ENCODE peak calls at places on chromosomes 12 and 14, in seven cellular contexts. C, A, P, F, W, J and G are unnamed samples.

GRCh38 chr12:11823043-11823442 is 173.6 kb downstream of the ETV6 start:
- DNase-seq in C (no peak), P (no peak), W (no peak), F (no peak), A (peak), J (no peak), G (no peak)

GRCh38 chr14:57970594-57970993 is 104.7 kb upstream of the SLC35F4 start:
- DNase-seq in J (no peak), C (no peak), A (no peak), W (no peak), P (no peak), F (no peak), G (no peak)

GRCh38 chr14:60565211-60565610 is 56.3 kb downstream of the SIX6 start:
- DNase-seq in C (no peak), A (peak), F (no peak), J (no peak), W (no peak), P (no peak), G (no peak)

GRCh38 chr14:80215756-80216581 is 4.7 kb upstream of the DIO2 start:
- DNase-seq in A (peak), F (no peak), C (no peak), P (peak), W (peak), J (no peak), G (peak)

GRCh38 chr12:4307593-4308333 is 13.2 kb upstream of the TIGAR start:
- DNase-seq in A (peak), C (no peak), J (no peak), W (peak), F (peak), P (peak), G (peak)

GRCh38 chr14:101289911-101290310 is 271.4 kb upstream of the DIO3 start:
- DNase-seq in J (no peak), C (no peak), F (no peak), P (no peak), W (no peak), A (no peak), G (no peak)

GRCh38 chr14:24052656-24053547 is 1.1 kb downstream of the CARMIL3 start:
- DNase-seq in C (peak), F (no peak), J (no peak), P (peak), W (no peak), A (no peak), G (no peak)

GRCh38 chr12:79848321-79848720 is 86.6 kb downstream of the PPP1R12A start:
- DNase-seq in C (no peak), A (no peak), P (no peak), W (no peak), J (no peak), F (no peak), G (no peak)

GRCh38 chr12:114152890-114153289 is 186.8 kb upstream of the RBM19 start:
- DNase-seq in F (no peak), C (no peak), P (no peak), A (peak), W (no peak), J (no peak), G (no peak)

GRCh38 chr14:64209428-64210165 is 84.6 kb downstream of the ESR2 start:
- DNase-seq in J (no peak), P (peak), C (no peak), W (peak), F (peak), A (peak), G (peak)

GRCh38 chr14:37122919-37123639 is 49.3 kb downstream of the SLC25A21 start:
- DNase-seq in W (no peak), A (peak), J (no peak), F (no peak), P (no peak), C (no peak), G (no peak)

GRCh38 chr12:106918746-106919145 is 37.0 kb upstream of the TMEM263 start:
- DNase-seq in P (no peak), W (no peak), C (no peak), F (no peak), A (no peak), J (no peak), G (no peak)

GRCh38 chr12:21773263-21773741 is 1.2 kb downstream of the KCNJ8 start:
- DNase-seq in P (peak), A (peak), W (peak), C (no peak), F (peak), J (no peak), G (peak)

GRCh38 chr12:93139028-93139665 is 210.1 kb upstream of the EEA1 start:
- DNase-seq in J (no peak), C (no peak), W (no peak), P (no peak), F (no peak), A (no peak), G (no peak)

GRCh38 chr12:102059343-102059742 is 2.4 kb downstream of the WASHC3 start:
- DNase-seq in A (no peak), P (no peak), W (no peak), F (no peak), C (no peak), J (no peak), G (no peak)

GRCh38 chr12:54560374-54560858 is 11.0 kb downstream of the PDE1B start:
- DNase-seq in F (peak), P (peak), W (peak), A (peak), J (peak), C (peak), G (peak)

GRCh38 chr12:71556881-71557280 is 106.8 kb downstream of the ZFC3H1 start:
- DNase-seq in P (no peak), A (peak), J (no peak), W (no peak), F (no peak), C (no peak), G (no peak)

GRCh38 chr14:31205681-31206535 is 1.7 kb downstream of the HECTD1 start:
- DNase-seq in W (no peak), J (no peak), A (peak), P (no peak), C (no peak), F (no peak), G (no peak)

GRCh38 chr12:51591020-51591901 is at the start of gene SCN8A:
- DNase-seq in C (peak), F (no peak), A (peak), W (peak), P (peak), J (peak), G (peak)

GRCh38 chr14:95480887-95481226 is 35.6 kb downstream of the SYNE3 start:
- DNase-seq in C (no peak), W (no peak), P (no peak), F (no peak), J (no peak), A (no peak), G (no peak)

GRCh38 chr12:110124184-110124995 is at the start of gene IFT81:
- DNase-seq in W (peak), F (peak), A (peak), C (peak), J (peak), P (peak), G (peak)

GRCh38 chr12:51009038-51009437 is 17.1 kb downstream of the SLC11A2 start:
- DNase-seq in F (peak), J (no peak), P (peak), A (no peak), C (no peak), W (peak), G (peak)

GRCh38 chr12:113333877-113334785 is 778 bp downstream of the SLC8B1 start:
- DNase-seq in A (no peak), C (no peak), J (peak), W (peak), F (peak), P (peak), G (no peak)

GRCh38 chr14:101193126-101193844 is 289.8 kb upstream of the RTL1 start:
- DNase-seq in W (no peak), J (no peak), C (no peak), P (no peak), A (no peak), F (no peak), G (no peak)

GRCh38 chr14:63960926-63961567 is 108.2 kb downstream of the SYNE2 start:
- DNase-seq in C (no peak), A (peak), W (no peak), J (no peak), P (no peak), F (no peak), G (no peak)

GRCh38 chr12:125530876-125531275 is 465.6 kb downstream of the AACS start:
- DNase-seq in P (no peak), C (no peak), A (no peak), F (no peak), W (no peak), J (no peak), G (no peak)

GRCh38 chr12:102806110-102806509 is 110.9 kb downstream of the PAH start:
- DNase-seq in A (no peak), C (no peak), F (no peak), P (no peak), J (no peak), W (no peak), G (no peak)

GRCh38 chr14:72780771-72781170 is 113.1 kb downstream of the DPF3 start:
- DNase-seq in P (no peak), F (no peak), A (peak), W (no peak), C (no peak), J (no peak), G (no peak)

GRCh38 chr14:103001651-103002396 is 55.5 kb downstream of the CDC42BPB start:
- DNase-seq in J (no peak), A (no peak), F (no peak), P (no peak), C (no peak), W (no peak), G (no peak)

GRCh38 chr12:95815635-95816212 is 25.2 kb upstream of the NTN4 start:
- DNase-seq in W (no peak), C (no peak), P (no peak), F (no peak), J (no peak), A (peak), G (no peak)

GRCh38 chr12:124039276-124039675 is 66.3 kb downstream of the ZNF664 start:
- DNase-seq in W (no peak), F (no peak), A (peak), P (no peak), J (no peak), C (no peak), G (no peak)

GRCh38 chr14:103716899-103717411 is 1.3 kb downstream of the ZFYVE21 start:
- DNase-seq in W (no peak), J (no peak), P (no peak), A (no peak), C (no peak), F (no peak), G (no peak)

GRCh38 chr14:23675906-23676305 is 39.7 kb downstream of the DHRS2 start:
- DNase-seq in F (no peak), J (no peak), A (no peak), C (no peak), W (no peak), P (no peak), G (no peak)

GRCh38 chr12:12916135-12916956 is 25.0 kb downstream of the GPRC5A start:
- DNase-seq in C (peak), P (peak), A (peak), F (peak), W (peak), J (peak), G (peak)

GRCh38 chr12:106282457-106283097 is 20.0 kb upstream of the TCP11L2 start:
- DNase-seq in W (peak), J (peak), P (peak), F (peak), A (peak), C (peak), G (no peak)

GRCh38 chr12:83335748-83336147 is 649.0 kb downstream of the TMTC2 start:
- DNase-seq in P (no peak), C (no peak), F (no peak), J (no peak), W (no peak), A (no peak), G (no peak)

GRCh38 chr14:36513451-36514277 is 6.4 kb downstream of the NKX2-1 start:
- DNase-seq in W (no peak), A (no peak), J (no peak), F (peak), C (no peak), P (no peak), G (no peak)

GRCh38 chr12:1760566-1761382 is 59.6 kb upstream of the LRTM2 start:
- DNase-seq in J (no peak), F (no peak), C (no peak), P (no peak), W (no peak), A (peak), G (no peak)

GRCh38 chr14:59507063-59507751 is 22.9 kb downstream of the JKAMP start:
- DNase-seq in W (peak), F (no peak), C (peak), P (peak), A (peak), J (peak), G (peak)